ENCODE peak calls at places on chromosomes 11 and 22, in four cellular contexts. M is stimulated activated CD4-positive, alpha-beta T cell treated with anti-CD3 and anti-CD28 coated beads, Interleukin-12 subunit alpha, Interleukin-12 subunit beta, amount 100 ng/mL, for 24 hours; P is colonic mucosa; K is stomach. W is an unnamed sample.

GRCh38 chr11:119436093-119436492 is 13.1 kb upstream of the THY1 start:
- DNase-seq in M (no peak), P (no peak), K (no peak), W (no peak)

GRCh38 chr11:86940122-86940777 is 14.9 kb downstream of the FZD4 start:
- DNase-seq in M (no peak), P (no peak), K (peak; percentile 57), W (no peak)

GRCh38 chr22:38313384-38313955 is 3.8 kb downstream of the CSNK1E start:
- DNase-seq in M (no peak), P (peak; percentile 52), K (peak; percentile 50), W (no peak)

GRCh38 chr11:49995559-49995958 is 13.2 kb upstream of the OR4C12 start:
- DNase-seq in M (peak; percentile 3), P (peak; percentile 38), K (no peak), W (peak; percentile 21)

GRCh38 chr22:44380716-44381500 is 68.2 kb upstream of the SHISAL1 start:
- DNase-seq in M (no peak), P (no peak), K (no peak), W (peak; percentile 16)

GRCh38 chr11:102293873-102294601 is 23.2 kb upstream of the BIRC3 start:
- DNase-seq in M (no peak), P (no peak), K (no peak), W (no peak)

GRCh38 chr22:50247748-50248147 is 2.9 kb upstream of the TUBGCP6 start:
- DNase-seq in M (no peak), P (peak; percentile 86), K (peak; percentile 78), W (peak; percentile 60)

GRCh38 chr11:64969209-64969608 is 2.7 kb downstream of the MAJIN start:
- DNase-seq in M (no peak), P (peak; percentile 45), K (no peak), W (no peak)

GRCh38 chr11:70490208-70490607 is 91.9 kb downstream of the CTTN start:
- DNase-seq in M (no peak), P (no peak), K (no peak), W (no peak)

GRCh38 chr11:697028-697491 is 1.4 kb downstream of the TMEM80 start:
- DNase-seq in M (no peak), P (no peak), K (no peak), W (no peak)

GRCh38 chr11:17476317-17477083 is at the start of gene ABCC8:
- DNase-seq in M (no peak), P (no peak), K (peak; percentile 47), W (peak; percentile 73)

GRCh38 chr11:77055056-77055680 is 11.6 kb upstream of the CAPN5 start:
- DNase-seq in M (no peak), P (no peak), K (no peak), W (no peak)

GRCh38 chr11:72741429-72741833 is 10.8 kb downstream of the ARAP1 start:
- DNase-seq in M (no peak), P (no peak), K (no peak), W (no peak)

GRCh38 chr11:65438257-65439151 is 15.9 kb downstream of the NEAT1 start:
- DNase-seq in M (no peak), P (no peak), K (no peak), W (no peak)

GRCh38 chr11:119518746-119519382 is 95.9 kb upstream of the THY1 start:
- DNase-seq in M (no peak), P (no peak), K (no peak), W (no peak)

GRCh38 chr11:116532066-116532465 is 240.7 kb downstream of the BUD13 start:
- DNase-seq in M (no peak), P (no peak), K (peak; percentile 8), W (no peak)

GRCh38 chr11:13667245-13667644 is 1.2 kb upstream of the FAR1 start:
- DNase-seq in M (no peak), P (no peak), K (no peak), W (no peak)

GRCh38 chr11:76380161-76380976 is 563 bp downstream of the THAP12 start:
- DNase-seq in M (peak; percentile 40), P (peak; percentile 50), K (no peak), W (peak; percentile 58)

GRCh38 chr11:62217191-62217748 is 8.8 kb downstream of the SCGB2A1 start:
- DNase-seq in M (no peak), P (no peak), K (no peak), W (no peak)

GRCh38 chr11:85076535-85077330 is 550.4 kb downstream of the DLG2 start:
- DNase-seq in M (no peak), P (no peak), K (no peak), W (no peak)

GRCh38 chr11:65779919-65780769 is 632 bp downstream of the AP5B1 start:
- DNase-seq in M (peak; percentile 76), P (peak; percentile 84), K (peak; percentile 86), W (peak; percentile 85)

GRCh38 chr11:35364101-35364780 is 55.1 kb downstream of the SLC1A2 start:
- DNase-seq in M (no peak), P (peak; percentile 35), K (peak; percentile 69), W (no peak)

GRCh38 chr22:50072167-50072555 is 13.1 kb downstream of the MLC1 start:
- DNase-seq in M (no peak), P (no peak), K (no peak), W (no peak)

GRCh38 chr11:96037267-96037990 is 113.5 kb upstream of the MTMR2 start:
- DNase-seq in M (no peak), P (no peak), K (no peak), W (no peak)

GRCh38 chr22:39312410-39312809 is 7.0 kb downstream of the RPL3 start:
- DNase-seq in M (no peak), P (no peak), K (no peak), W (no peak)

GRCh38 chr22:23098718-23099524 is 28.6 kb downstream of the GNAZ start:
- DNase-seq in M (no peak), P (peak; percentile 32), K (peak; percentile 85), W (no peak)

GRCh38 chr22:26550498-26551033 is 38.3 kb upstream of the TFIP11 start:
- DNase-seq in M (no peak), P (no peak), K (no peak), W (no peak)

GRCh38 chr22:44596726-44597125 is 98.7 kb upstream of the RTL6 start:
- DNase-seq in M (no peak), P (no peak), K (no peak), W (no peak)

GRCh38 chr11:46912526-46913150 is 5.7 kb downstream of the LRP4 start:
- DNase-seq in M (no peak), P (no peak), K (no peak), W (peak; percentile 69)

GRCh38 chr11:79291948-79292347 is 148.9 kb downstream of the TENM4 start:
- DNase-seq in M (no peak), P (no peak), K (no peak), W (no peak)

GRCh38 chr22:41568811-41569210 is 8.0 kb downstream of the CSDC2 start:
- DNase-seq in M (no peak), P (no peak), K (no peak), W (no peak)

GRCh38 chr11:18836415-18836814 is 44.8 kb upstream of the PTPN5 start:
- DNase-seq in M (no peak), P (no peak), K (no peak), W (no peak)

GRCh38 chr22:42754658-42755057 is 34.0 kb upstream of the A4GALT start:
- DNase-seq in M (no peak), P (no peak), K (peak; percentile 80), W (no peak)

GRCh38 chr11:73963861-73964260 is 13.0 kb downstream of the DNAJB13 start:
- DNase-seq in M (no peak), P (no peak), K (no peak), W (no peak)

GRCh38 chr22:43562843-43563242 is 151.0 kb downstream of the MPPED1 start:
- DNase-seq in M (no peak), P (no peak), K (no peak), W (no peak)

GRCh38 chr11:120121336-120121735 is 16.6 kb downstream of the TRIM29 start:
- DNase-seq in M (no peak), P (no peak), K (no peak), W (no peak)

GRCh38 chr11:103649401-103649895 is 387.0 kb upstream of the DDI1 start:
- DNase-seq in M (no peak), P (no peak), K (no peak), W (no peak)